ENCODE peak calls at places on chromosomes 7 and 10, in five cellular contexts. K is RPMI8226, I is HCEC 1CT, N is posterior cingulate gyrus, B is cardiac fibroblast. D is an unnamed sample.

GRCh38 chr10:50648935-50649227 is 25.1 kb upstream of the SGMS1 start:
- DNase-seq in K (no peak), I (no peak), N (no peak), B (no peak), D (no peak)

GRCh38 chr10:35089641-35090161 is 440 bp downstream of the CUL2 start:
- DNase-seq in K (peak; percentile 14), I (peak; percentile 6), N (peak; percentile 73), B (peak; percentile 27), D (peak; percentile 73)

GRCh38 chr10:104080762-104081161 is 4.9 kb downstream of the COL17A1 start:
- DNase-seq in K (no peak), I (peak; percentile 11), N (no peak), B (peak; percentile 48), D (peak; percentile 69)

GRCh38 chr10:60290558-60290957 is 99.1 kb downstream of the ANK3 start:
- DNase-seq in K (no peak), I (no peak), N (no peak), B (no peak), D (no peak)

GRCh38 chr7:91383875-91384274 is 119.6 kb downstream of the FZD1 start:
- DNase-seq in K (no peak), I (no peak), N (no peak), B (no peak), D (no peak)

GRCh38 chr7:126657599-126658358 is 595.0 kb downstream of the GRM8 start:
- DNase-seq in K (no peak), I (no peak), N (no peak), B (no peak), D (peak; percentile 27)

GRCh38 chr10:116421815-116422214 is 5.8 kb upstream of the PNLIPRP3 start:
- DNase-seq in K (no peak), I (no peak), N (no peak), B (no peak), D (no peak)

GRCh38 chr10:13372524-13372923 is 24.4 kb upstream of the SEPHS1 start:
- DNase-seq in K (no peak), I (no peak), N (no peak), B (no peak), D (no peak)

GRCh38 chr10:8053446-8054242 is 844 bp upstream of the GATA3 start:
- DNase-seq in K (no peak), I (peak; percentile 78), N (peak; percentile 47), B (peak; percentile 86), D (no peak)

GRCh38 chr10:48751730-48752129 is 67.1 kb downstream of the WDFY4 start:
- DNase-seq in K (no peak), I (no peak), N (no peak), B (no peak), D (no peak)

GRCh38 chr10:65660006-65660405 is 1265.8 kb upstream of the LRRTM3 start:
- DNase-seq in K (no peak), I (no peak), N (no peak), B (no peak), D (no peak)

GRCh38 chr10:100656479-100656878 is 88.9 kb upstream of the PAX2 start:
- DNase-seq in K (no peak), I (no peak), N (no peak), B (peak; percentile 39), D (no peak)

GRCh38 chr7:55350281-55350680 is 14.9 kb upstream of the LANCL2 start:
- DNase-seq in K (no peak), I (no peak), N (no peak), B (no peak), D (no peak)

GRCh38 chr7:100467638-100468373 is 3.7 kb upstream of the SPACDR start:
- DNase-seq in K (no peak), I (no peak), N (peak; percentile 97), B (no peak), D (no peak)

GRCh38 chr10:104371753-104372152 is 18.1 kb downstream of the CFAP58 start:
- DNase-seq in K (no peak), I (no peak), N (no peak), B (no peak), D (no peak)